ENCODE peak calls at places on chromosomes 12 and 14, in five cellular contexts. U, L, K, I and Z are unnamed samples.

GRCh38 chr14:95408731-95409471 is 89.2 kb upstream of the CLMN start:
- DNase-seq in I (no peak), K (no peak), U (no peak), L (no peak), Z (no peak)

GRCh38 chr12:122437656-122438121 is 15.2 kb upstream of the CLIP1 start:
- DNase-seq in L (no peak), U (no peak), K (no peak), I (peak), Z (no peak)

GRCh38 chr12:57993834-57994233 is 52.5 kb downstream of the ATP23 start:
- DNase-seq in U (no peak), L (no peak), I (no peak), K (no peak), Z (no peak)

GRCh38 chr12:120529641-120530314 is 820 bp upstream of the COQ5 start:
- DNase-seq in U (peak), I (peak), L (peak), K (peak), Z (peak)

GRCh38 chr14:105944632-105945610 is 418.5 kb downstream of the TMEM121 start:
- DNase-seq in K (peak), U (peak), L (peak), I (peak), Z (peak)

GRCh38 chr12:124938606-124939427 is 24.4 kb upstream of the UBC start:
- DNase-seq in I (peak), L (peak), U (peak), K (no peak), Z (no peak)

GRCh38 chr12:104519190-104519857 is 62.6 kb downstream of the CHST11 start:
- DNase-seq in U (no peak), I (no peak), L (no peak), K (no peak), Z (no peak)

GRCh38 chr14:56630707-56631106 is 51.1 kb downstream of the TMEM260 start:
- DNase-seq in L (no peak), I (no peak), U (no peak), K (no peak), Z (no peak)

GRCh38 chr14:43872752-43873655 is 634.1 kb downstream of the FSCB start:
- DNase-seq in U (no peak), I (no peak), L (no peak), K (no peak), Z (no peak)

GRCh38 chr12:111359231-111359913 is 9.5 kb downstream of the PHETA1 start:
- DNase-seq in U (no peak), L (no peak), I (no peak), K (peak), Z (peak)

GRCh38 chr12:6734506-6735082 is 10.7 kb downstream of the COPS7A start:
- DNase-seq in K (no peak), L (no peak), I (no peak), U (no peak), Z (no peak)

GRCh38 chr12:99960312-99960711 is 24.4 kb downstream of the ANKS1B start:
- DNase-seq in L (no peak), U (no peak), K (no peak), I (no peak), Z (no peak)

GRCh38 chr14:95609398-95609990 is 74.6 kb downstream of the GLRX5 start:
- DNase-seq in U (peak), K (no peak), I (peak), L (peak), Z (no peak)

GRCh38 chr12:106586535-106586802 is 3.7 kb downstream of the RFX4 start:
- DNase-seq in L (no peak), I (no peak), U (no peak), K (no peak), Z (no peak)

GRCh38 chr14:56133547-56133946 is 15.3 kb downstream of the PELI2 start:
- DNase-seq in L (no peak), K (no peak), U (no peak), I (no peak), Z (no peak)

GRCh38 chr12:46921754-46922113 is 95.9 kb upstream of the SLC38A4 start:
- DNase-seq in U (no peak), I (no peak), L (no peak), K (no peak), Z (peak)